ENCODE peak calls at places on chromosomes 7 and 10, in four cellular contexts. S is A673, M is left ventricle myocardium inferior, I is aorta. O is an unnamed sample. For H3K4me1 and H3K9me3, the result is how much of the 10 kb centered on the place peaks cover.

GRCh38 chr10:133260895-133261725 is 15.6 kb downstream of the ADAM8 start:
- DNase-seq in S (peak), M (peak), I (peak), O (peak)

GRCh38 chr7:19522486-19522885 is 186.4 kb downstream of the POLR1F start:
- DNase-seq in S (no peak), M (no peak), I (no peak), O (no peak)

GRCh38 chr10:100826983-100827818 is 81.8 kb downstream of the PAX2 start:
- DNase-seq in S (no peak), M (no peak), I (no peak), O (no peak)

GRCh38 chr7:118259115-118259514 is 34.6 kb downstream of the ANKRD7 start:
- DNase-seq in S (no peak), M (no peak), I (no peak), O (no peak)

GRCh38 chr10:133476641-133476990 is 22.9 kb downstream of the SCART1 start:
- DNase-seq in S (no peak), M (no peak), I (no peak), O (no peak)

GRCh38 chr7:17624379-17624778 is 315.9 kb downstream of the SNX13 start:
- DNase-seq in S (no peak), M (no peak), I (no peak), O (no peak)

GRCh38 chr10:59880019-59880717 is 26.2 kb downstream of the CCDC6 start:
- DNase-seq in S (no peak), M (no peak), I (no peak), O (no peak)

GRCh38 chr10:79328147-79328701 is 19.0 kb upstream of the PPIF start:
- DNase-seq in S (no peak), M (no peak), I (no peak), O (no peak)

GRCh38 chr10:101375073-101375472 is 21.1 kb downstream of the BTRC start:
- DNase-seq in S (no peak), M (no peak), I (no peak), O (no peak)

GRCh38 chr10:124596914-124597676 is 135.5 kb downstream of the LHPP start:
- DNase-seq in S (no peak), M (no peak), I (no peak), O (no peak)

GRCh38 chr7:149870701-149871483 is 2.9 kb upstream of the ATP6V0E2 start:
- DNase-seq in S (no peak), M (no peak), I (no peak), O (no peak)

GRCh38 chr10:133039107-133039822 is 48.5 kb upstream of the ADGRA1 start:
- DNase-seq in S (no peak), M (no peak), I (no peak), O (no peak)

GRCh38 chr7:41796331-41796730 is 93.4 kb upstream of the INHBA start:
- DNase-seq in S (no peak), M (no peak), I (no peak), O (no peak)

GRCh38 chr10:27474741-27475140 is 29.4 kb upstream of the RAB18 start:
- DNase-seq in S (no peak), M (no peak), I (no peak), O (no peak)

GRCh38 chr7:118793552-118793951 is 569.0 kb downstream of the ANKRD7 start:
- DNase-seq in S (no peak), M (no peak), I (no peak), O (no peak)

GRCh38 chr7:105866124-105866801 is 10.1 kb downstream of the ATXN7L1 start:
- DNase-seq in S (no peak), M (no peak), I (no peak), O (no peak)

GRCh38 chr7:100358027-100358856 is at the start of gene PILRB:
- DNase-seq in S (no peak), M (no peak), I (no peak), O (no peak)

GRCh38 chr10:46305430-46305808 is 18.6 kb downstream of the ANTXRL start:
- DNase-seq in S (no peak), M (no peak), I (no peak), O (no peak)

DNA sequence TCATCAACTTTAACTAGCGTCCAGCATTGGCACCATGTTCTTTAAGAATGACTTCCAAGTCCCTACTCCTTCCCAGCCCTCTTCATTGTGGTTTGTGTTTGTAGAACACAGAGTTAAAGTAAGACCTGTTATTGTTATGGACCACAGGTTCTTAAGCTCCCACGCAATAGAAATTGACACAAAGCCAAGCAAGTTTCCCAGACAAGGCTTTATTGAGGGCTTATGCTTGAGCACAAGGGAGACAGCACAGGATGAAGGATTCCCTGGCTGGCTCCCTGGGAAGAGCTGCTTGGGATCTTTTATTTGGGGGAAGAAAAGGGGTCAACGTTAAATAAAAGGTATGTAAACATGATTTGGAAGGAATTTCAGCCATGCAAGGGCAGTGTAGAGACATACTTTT is 44.3 kb upstream of the PRKCQ start:
- DNase-seq in S (no peak), M (no peak), I (no peak), O (no peak)
- H3K4me1 ChIP-seq in S (under half), M (under half), I (under half), O (under half)

GRCh38 chr10:72784551-72785421 is 92.8 kb downstream of the MCU start:
- DNase-seq in S (peak), M (peak), I (peak), O (peak)

GRCh38 chr10:72785422-72785818 is 93.5 kb downstream of the MCU start:
- DNase-seq in S (peak), M (no peak), I (no peak), O (no peak)

GRCh38 chr10:72779874-72780273 is 87.9 kb downstream of the MCU start:
- DNase-seq in S (no peak), M (no peak), I (no peak), O (no peak)

DNA sequence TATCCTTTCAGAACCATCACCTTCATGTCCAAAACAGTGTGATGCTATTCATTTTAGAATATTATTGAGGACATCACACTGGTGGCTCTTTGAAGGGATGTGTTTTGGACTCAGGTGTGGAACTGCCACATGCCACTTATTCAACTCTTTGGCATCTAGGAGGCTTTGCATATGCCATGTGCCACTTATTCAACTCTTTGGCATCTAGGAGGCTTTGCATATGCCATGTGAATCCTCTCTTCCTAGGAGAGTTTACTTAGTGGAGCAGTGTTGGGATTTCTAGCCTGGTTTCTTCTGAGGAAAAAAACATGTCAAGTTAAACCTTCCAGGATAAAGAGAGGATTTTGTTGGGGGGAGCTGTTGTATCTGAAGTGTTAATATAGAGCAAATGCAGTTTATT is 91.3 kb downstream of the MCU start:
- DNase-seq in S (no peak), M (no peak), I (no peak), O (no peak)
- H3K9me3 ChIP-seq in S (under half), M (under half), I (under half), O (under half)

GRCh38 chr7:3974329-3974728 is 673.3 kb downstream of the SDK1 start:
- DNase-seq in S (no peak), M (no peak), I (no peak), O (no peak)
- H3K4me1 ChIP-seq in S (under half), M (under half), I (under half), O (under half)

GRCh38 chr10:130463876-130464360 is 327.7 kb downstream of the GLRX3 start:
- DNase-seq in S (no peak), M (no peak), I (no peak), O (no peak)
- H3K9me3 ChIP-seq in S (under half), M (under half), I (under half), O (under half)

GRCh38 chr10:72010234-72010992 is 46.2 kb downstream of the CHST3 start:
- DNase-seq in S (no peak), M (no peak), I (no peak), O (no peak)
- H3K4me1 ChIP-seq in S (under half), M (half or more), I (under half), O (under half)

DNA sequence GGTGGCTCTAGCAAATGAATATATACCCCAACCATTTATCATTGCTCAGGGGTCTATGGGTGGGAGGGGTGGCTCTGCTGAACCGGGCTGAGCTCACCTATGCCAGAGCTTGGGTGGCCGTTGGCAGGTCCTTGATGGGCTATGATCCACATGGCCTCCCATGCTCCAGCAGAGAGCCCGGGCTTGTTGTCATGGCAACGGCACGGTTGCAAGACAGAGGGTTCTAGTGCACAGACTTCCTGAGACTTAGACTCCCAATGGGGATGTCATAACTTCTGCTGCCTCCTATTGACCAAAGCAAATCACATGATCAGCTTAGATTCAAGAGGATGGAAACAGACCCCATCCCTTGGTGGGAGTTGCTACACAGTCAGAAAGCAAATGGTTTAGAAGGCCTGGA is 36.4 kb upstream of the CARD11 start:
- DNase-seq in S (no peak), M (no peak), I (no peak), O (no peak)
- H3K9me3 ChIP-seq in S (under half), M (under half), I (under half), O (under half)

GRCh38 chr10:50805981-50806622 is 66.4 kb downstream of the ASAH2B start:
- DNase-seq in S (no peak), M (no peak), I (no peak), O (no peak)
- H3K4me1 ChIP-seq in S (under half), M (under half), I (under half), O (under half)

O was measured in SJCRH30.